ENCODE peak calls at places on chromosomes 13 and 19, in nine cellular contexts. G is AG04449; C is neuronal stem cell; U is tibial nerve; W is substantia nigra; T is glutamatergic neuron; Z is central memory CD4-positive, alpha-beta T cell; R is natural killer cell; X is ELF-1. N is an unnamed sample.
A peak's percentile ranks its signal among the peaks of the same experiment; 100 is the strongest.

GRCh38 chr13:98460519-98460918 is 116.4 kb downstream of the STK24 start:
- DNase-seq in G (no peak), C (no peak), U (no peak), W (no peak), T (no peak), Z (no peak), R (no peak), X (no peak), N (no peak)

GRCh38 chr19:11729586-11729985 is 9.2 kb downstream of the ZNF823 start:
- DNase-seq in G (no peak), C (no peak), U (no peak), W (no peak), T (no peak), Z (no peak), R (no peak), X (no peak), N (no peak)

GRCh38 chr19:15583346-15583745 is 31.7 kb upstream of the CYP4F8 start:
- DNase-seq in G (no peak), C (no peak), U (no peak), W (no peak), T (no peak), Z (no peak), R (no peak), X (no peak), N (no peak)

GRCh38 chr13:37226966-37227365 is 121.5 kb upstream of the CSNK1A1L start:
- DNase-seq in G (peak; percentile 55), C (no peak), U (no peak), W (no peak), T (no peak), Z (no peak), R (no peak), X (no peak), N (no peak)

GRCh38 chr13:40193290-40194203 is 472.9 kb downstream of the FOXO1 start:
- DNase-seq in G (no peak), C (no peak), U (peak; percentile 77), W (peak; percentile 31), T (no peak), Z (no peak), R (no peak), X (no peak), N (no peak)

GRCh38 chr19:57606931-57607330 is 7.1 kb upstream of the ZNF134 start:
- DNase-seq in G (no peak), C (no peak), U (no peak), W (no peak), T (no peak), Z (no peak), R (no peak), X (no peak), N (no peak)

GRCh38 chr19:50215820-50216219 is 12.4 kb downstream of the MYH14 start:
- DNase-seq in G (no peak), C (no peak), U (no peak), W (no peak), T (no peak), Z (no peak), R (no peak), X (no peak), N (no peak)

GRCh38 chr19:51441410-51442390 is 16.6 kb downstream of the SIGLEC8 start:
- DNase-seq in G (no peak), C (no peak), U (no peak), W (no peak), T (no peak), Z (peak; percentile 87), R (peak; percentile 72), X (no peak), N (no peak)

GRCh38 chr13:20192470-20193141 is at the start of gene GJB2:
- DNase-seq in G (no peak), C (no peak), U (no peak), W (no peak), T (no peak), Z (no peak), R (no peak), X (no peak), N (peak; percentile 28)

GRCh38 chr13:111893607-111894443 is 173.1 kb upstream of the SOX1 start:
- DNase-seq in G (no peak), C (peak; percentile 45), U (no peak), W (no peak), T (peak; percentile 48), Z (no peak), R (no peak), X (peak; percentile 75), N (peak; percentile 40)

GRCh38 chr19:47512183-47512947 is 2.5 kb downstream of the NAPA start:
- DNase-seq in G (no peak), C (no peak), U (peak; percentile 63), W (no peak), T (no peak), Z (no peak), R (no peak), X (no peak), N (no peak)

GRCh38 chr19:3055741-3056453 is 6.4 kb downstream of the TLE5 start:
- DNase-seq in G (no peak), C (no peak), U (no peak), W (no peak), T (no peak), Z (no peak), R (no peak), X (peak; percentile 70), N (peak; percentile 55)

GRCh38 chr13:32986552-32986951 is 29.7 kb upstream of the KL start:
- DNase-seq in G (no peak), C (no peak), U (no peak), W (no peak), T (no peak), Z (no peak), R (no peak), X (no peak), N (no peak)

GRCh38 chr19:3573162-3573857 is 566 bp downstream of the HMG20B start:
- DNase-seq in G (no peak), C (no peak), U (no peak), W (no peak), T (peak; percentile 56), Z (no peak), R (no peak), X (no peak), N (peak; percentile 38)

GRCh38 chr13:50082426-50083283 is 67.4 kb downstream of the KCNRG start:
- DNase-seq in G (no peak), C (peak; percentile 74), U (peak; percentile 52), W (no peak), T (peak; percentile 36), Z (peak; percentile 78), R (peak; percentile 61), X (peak; percentile 84), N (peak; percentile 67)

GRCh38 chr13:83906240-83906820 is 24.1 kb upstream of the SLITRK1 start:
- DNase-seq in G (no peak), C (no peak), U (no peak), W (no peak), T (no peak), Z (no peak), R (no peak), X (no peak), N (no peak)

GRCh38 chr13:113176292-113176691 is 17.8 kb downstream of the PROZ start:
- DNase-seq in G (no peak), C (no peak), U (no peak), W (no peak), T (no peak), Z (peak; percentile 73), R (no peak), X (no peak), N (no peak)

GRCh38 chr19:6216996-6217751 is 62.6 kb downstream of the MLLT1 start:
- DNase-seq in G (no peak), C (peak; percentile 92), U (no peak), W (no peak), T (peak; percentile 43), Z (no peak), R (no peak), X (peak; percentile 95), N (peak; percentile 48)

GRCh38 chr13:102517959-102518358 is 78.8 kb upstream of the TPP2 start:
- DNase-seq in G (no peak), C (no peak), U (no peak), W (no peak), T (no peak), Z (no peak), R (no peak), X (no peak), N (no peak)

GRCh38 chr13:106561551-106562170 is 6.3 kb downstream of the ARGLU1 start:
- DNase-seq in G (no peak), C (no peak), U (no peak), W (no peak), T (no peak), Z (no peak), R (no peak), X (peak; percentile 12), N (no peak)

GRCh38 chr13:29162638-29163037 is 342.5 kb downstream of the MTUS2 start:
- DNase-seq in G (peak; percentile 38), C (no peak), U (no peak), W (no peak), T (no peak), Z (no peak), R (no peak), X (no peak), N (no peak)

GRCh38 chr19:51111606-51112005 is 3.4 kb upstream of the CTU1 start:
- DNase-seq in G (no peak), C (no peak), U (no peak), W (no peak), T (no peak), Z (no peak), R (no peak), X (peak; percentile 20), N (no peak)

GRCh38 chr19:50292216-50292827 is 36.9 kb downstream of the KCNC3 start:
- DNase-seq in G (no peak), C (no peak), U (no peak), W (no peak), T (no peak), Z (no peak), R (no peak), X (no peak), N (peak; percentile 81)

GRCh38 chr19:55406869-55407624 is 541 bp downstream of the UBE2S start:
- DNase-seq in G (no peak), C (no peak), U (no peak), W (no peak), T (peak; percentile 41), Z (no peak), R (no peak), X (no peak), N (no peak)

GRCh38 chr13:32731576-32731975 is 145.3 kb downstream of the PDS5B start:
- DNase-seq in G (no peak), C (no peak), U (no peak), W (no peak), T (no peak), Z (no peak), R (no peak), X (no peak), N (no peak)

GRCh38 chr19:14333101-14333871 is 48.0 kb upstream of the ADGRE5 start:
- DNase-seq in G (no peak), C (no peak), U (no peak), W (no peak), T (peak; percentile 41), Z (no peak), R (no peak), X (peak; percentile 79), N (peak; percentile 60)

GRCh38 chr19:16295071-16295470 is 29.6 kb upstream of the KLF2 start:
- DNase-seq in G (no peak), C (no peak), U (no peak), W (no peak), T (no peak), Z (no peak), R (no peak), X (no peak), N (no peak)

N was measured in WTC11.